ENCODE peak calls at places on chromosomes 4 and X, in four cellular contexts. V, R, H and P are unnamed samples.

GRCh38 chrX:38514014-38514854 is 47.1 kb upstream of the TSPAN7 start:
- DNase-seq in V (no peak), H (no peak), R (no peak), P (no peak)

GRCh38 chr4:107265859-107266258 is 229.7 kb upstream of the DKK2 start:
- DNase-seq in V (no peak), R (no peak), H (no peak), P (no peak)

GRCh38 chrX:139905743-139906142 is 27.1 kb downstream of the ATP11C start:
- DNase-seq in R (no peak), V (no peak), H (no peak), P (no peak)

GRCh38 chrX:24993887-24994286 is 21.9 kb downstream of the ARX start:
- DNase-seq in V (no peak), R (no peak), H (no peak), P (no peak)

GRCh38 chr4:53885668-53886067 is 178.7 kb downstream of the CHIC2 start:
- DNase-seq in V (no peak), R (no peak), H (no peak), P (no peak)

GRCh38 chr4:121030151-121030550 is 42.2 kb downstream of the NDNF start:
- DNase-seq in H (no peak), V (no peak), R (no peak), P (no peak)

GRCh38 chrX:145735036-145735435 is 82.6 kb upstream of the SLITRK2 start:
- DNase-seq in V (no peak), H (no peak), R (no peak), P (no peak)

GRCh38 chr4:80091688-80092087 is 18.7 kb upstream of the ANTXR2 start:
- DNase-seq in H (no peak), V (no peak), R (no peak), P (no peak)

GRCh38 chrX:40005290-40006011 is 92.3 kb downstream of the BCOR start:
- DNase-seq in H (no peak), V (no peak), R (no peak), P (peak)

GRCh38 chr4:128630881-128631280 is 178.6 kb upstream of the JADE1 start:
- DNase-seq in V (no peak), R (no peak), H (no peak), P (no peak)

GRCh38 chr4:6574747-6575502 is at the start of gene MAN2B2:
- DNase-seq in H (peak), V (peak), R (peak), P (peak)

GRCh38 chr4:7323872-7324650 is 110.7 kb downstream of the PSAPL1 start:
- DNase-seq in H (peak), R (peak), V (no peak), P (no peak)

GRCh38 chr4:43014266-43014665 is 121.8 kb downstream of the GRXCR1 start:
- DNase-seq in R (no peak), H (no peak), V (no peak), P (no peak)

GRCh38 chr4:2390780-2391490 is 27.5 kb downstream of the ZFYVE28 start:
- DNase-seq in V (no peak), H (no peak), R (no peak), P (no peak)

GRCh38 chr4:32462944-32463343 is 1742.8 kb downstream of the PCDH7 start:
- DNase-seq in V (no peak), R (peak), H (peak), P (no peak)

GRCh38 chrX:72620550-72621145 is 48.0 kb upstream of the HDAC8 start:
- DNase-seq in H (peak), R (peak), V (peak), P (no peak)

GRCh38 chrX:48800574-48801280 is 1.1 kb upstream of the HDAC6 start:
- DNase-seq in H (no peak), R (no peak), V (peak), P (no peak)
- TF ChIP-seq FOSL1 in H (no peak), R (no peak), V (peak), P (no peak)

DNA sequence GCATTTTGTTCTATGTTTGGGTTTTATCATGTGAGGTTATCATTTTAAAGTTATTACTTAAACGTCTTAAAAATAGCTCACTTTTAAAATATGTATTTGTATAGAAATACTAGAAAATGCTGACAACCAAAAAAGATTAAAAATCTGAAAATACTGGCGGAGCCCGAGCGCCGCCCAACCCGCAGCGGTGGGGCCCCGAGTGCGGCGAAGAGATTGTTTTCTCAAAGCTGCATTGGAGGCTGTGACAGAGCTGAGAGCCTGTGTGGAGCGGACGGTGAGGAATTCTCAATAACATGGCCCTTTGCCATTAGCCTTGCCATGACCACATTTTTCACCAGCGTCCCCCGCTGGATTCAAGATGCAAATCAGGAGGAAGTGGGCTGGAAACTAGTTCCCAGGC is 255.4 kb downstream of the NKX6-1 start:
- DNase-seq in H (no peak), V (no peak), R (no peak), P (no peak)
- TF ChIP-seq FOSL1 in H (no peak), V (no peak), R (no peak), P (no peak)

DNA sequence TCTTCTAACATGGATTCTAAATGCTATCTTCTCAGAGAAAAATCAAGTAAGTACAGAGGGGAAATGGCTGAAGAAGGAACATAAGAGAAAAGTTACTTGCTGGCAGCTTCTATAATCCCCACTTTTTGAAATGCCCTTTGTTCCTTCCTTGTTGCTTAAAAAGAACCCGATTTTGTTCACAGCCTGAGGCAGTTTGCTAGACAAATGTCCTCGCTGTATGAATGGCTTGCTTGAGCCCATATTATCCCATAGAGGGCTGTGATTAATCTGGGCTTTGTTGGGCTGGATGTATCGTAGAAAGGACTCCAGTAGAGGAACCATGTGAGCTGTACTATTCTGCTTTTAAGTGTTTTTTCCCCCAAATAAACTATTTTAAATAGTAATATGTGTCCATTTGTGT is 134.3 kb upstream of the FGF13 start:
- DNase-seq in V (no peak), R (no peak), H (no peak), P (no peak)
- TF ChIP-seq FOSL1 in V (no peak), R (no peak), H (no peak), P (no peak)

DNA sequence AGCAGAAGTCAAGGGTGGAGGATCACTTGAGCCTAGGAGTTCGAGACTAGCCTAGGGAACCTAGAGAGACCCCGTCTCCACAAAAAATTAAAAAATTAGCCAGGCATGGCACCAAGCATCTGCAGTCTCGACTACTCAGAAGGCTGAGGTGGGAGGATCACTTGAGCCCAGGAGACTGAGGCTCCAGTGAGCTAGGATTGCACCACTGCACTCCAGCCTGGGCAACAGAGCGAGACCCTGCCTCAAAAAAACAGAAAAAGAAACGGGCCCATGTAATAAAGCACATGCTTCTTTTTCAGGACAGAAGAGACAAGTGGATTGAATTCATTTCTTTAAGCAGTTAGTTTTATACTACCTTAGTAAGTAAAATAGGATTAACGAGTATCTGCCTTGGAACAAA is 42.0 kb downstream of the ELOVL6 start:
- DNase-seq in H (no peak), R (no peak), V (no peak), P (no peak)
- TF ChIP-seq FOSL1 in H (no peak), R (no peak), V (no peak), P (no peak)

GRCh38 chrX:13013353-13014110 is 30.9 kb downstream of the FAM9C start:
- DNase-seq in R (no peak), H (no peak), V (no peak), P (no peak)
- TF ChIP-seq FOSL1 in R (no peak), H (no peak), V (no peak), P (no peak)